ENCODE peak calls at places on chromosomes 3 and 15, in nine cellular contexts. J, H, I, M, X, N, R, D and E are unnamed samples.

GRCh38 chr3:132726341-132726823 is 4.2 kb upstream of the NPHP3 start:
- DNase-seq in D (no peak), R (no peak), N (no peak), H (no peak), I (no peak), X (peak; percentile 19), J (peak; percentile 19), M (no peak), E (no peak)

GRCh38 chr3:189458536-189458935 is 172.7 kb upstream of the TP63 start:
- DNase-seq in H (no peak), M (no peak), D (peak; percentile 33), N (no peak), I (no peak), J (peak; percentile 64), R (no peak), X (no peak), E (no peak)

GRCh38 chr3:18968120-18968519 is 180.2 kb upstream of the KCNH8 start:
- DNase-seq in I (no peak), M (no peak), X (no peak), N (no peak), D (no peak), R (no peak), J (no peak), H (no peak), E (no peak)

GRCh38 chr3:17730318-17730967 is 12.0 kb downstream of the TBC1D5 start:
- DNase-seq in R (no peak), M (no peak), N (peak; percentile 50), D (no peak), X (no peak), H (no peak), J (no peak), I (no peak), E (no peak)

GRCh38 chr15:62711691-62712454 is 330.7 kb upstream of the TPM1 start:
- DNase-seq in J (no peak), N (no peak), M (no peak), I (no peak), D (no peak), H (no peak), R (no peak), X (no peak), E (no peak)

GRCh38 chr3:74465652-74466415 is 148.6 kb downstream of the CNTN3 start:
- DNase-seq in R (no peak), M (no peak), H (no peak), X (no peak), I (no peak), J (no peak), N (no peak), D (no peak), E (no peak)

GRCh38 chr3:42535981-42536784 is 33.7 kb downstream of the VIPR1 start:
- DNase-seq in I (peak; percentile 65), X (peak; percentile 23), R (no peak), J (peak; percentile 50), M (no peak), N (peak; percentile 61), H (no peak), D (peak; percentile 36), E (no peak)

GRCh38 chr15:70199124-70199482 is 101.4 kb upstream of the TLE3 start:
- DNase-seq in N (no peak), D (no peak), I (no peak), M (no peak), H (no peak), R (no peak), X (no peak), J (peak; percentile 55), E (no peak)

GRCh38 chr15:90463381-90463780 is 66.3 kb upstream of the CRTC3 start:
- DNase-seq in N (no peak), H (no peak), M (no peak), R (no peak), I (no peak), D (no peak), X (peak; percentile 14), J (no peak), E (no peak)

GRCh38 chr3:27166888-27167287 is 202.3 kb downstream of the NEK10 start:
- DNase-seq in M (no peak), X (peak; percentile 3), J (peak; percentile 41), R (no peak), D (no peak), H (peak; percentile 29), I (no peak), N (no peak), E (no peak)

GRCh38 chr3:151347432-151347831 is 18.1 kb upstream of the P2RY13 start:
- DNase-seq in M (no peak), X (no peak), N (peak; percentile 23), R (peak; percentile 62), D (no peak), J (no peak), I (no peak), H (peak; percentile 48), E (no peak)

DNA sequence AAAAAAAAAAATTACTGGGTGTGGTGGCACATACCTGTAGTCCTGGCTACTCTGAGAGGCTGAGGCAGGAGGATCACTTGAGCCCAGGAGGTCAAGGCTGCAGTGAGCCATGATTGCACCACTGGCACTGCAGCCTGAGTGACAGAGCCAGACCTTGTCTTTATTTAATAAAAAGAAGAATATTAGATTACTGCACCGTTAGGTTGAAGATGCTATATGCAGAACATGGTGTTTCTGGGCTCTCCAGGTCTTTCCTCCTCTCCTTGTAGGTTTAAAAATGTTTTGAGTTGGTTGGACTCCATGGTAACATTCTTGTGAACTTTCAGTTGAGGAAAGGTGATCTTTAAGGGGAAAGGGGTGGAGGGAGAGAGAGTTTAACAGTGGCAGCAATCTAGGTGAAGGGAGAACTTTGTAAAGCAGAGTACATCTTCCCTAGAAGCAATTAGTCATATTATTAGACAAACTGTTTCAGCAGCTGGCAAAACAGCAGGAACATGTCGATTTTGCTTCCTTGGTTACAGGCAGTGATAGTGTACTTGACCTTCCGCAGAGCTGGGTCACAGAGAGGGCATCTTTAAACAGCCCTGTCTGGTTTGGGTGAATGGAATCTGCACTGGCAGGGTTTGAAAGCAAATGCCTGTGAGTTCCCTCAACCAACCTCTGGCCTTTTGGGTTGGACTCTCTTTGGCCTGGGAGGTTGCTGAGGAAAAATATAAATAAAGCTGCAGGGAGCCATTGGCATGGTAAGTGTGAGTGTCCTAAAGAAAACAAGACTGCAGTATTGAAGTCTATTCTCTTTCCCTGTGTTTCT is 42.8 kb downstream of the NR2C2 start:
- DNase-seq in H (no peak), N (no peak), R (no peak), I (no peak), D (no peak), M (no peak), J (peak; percentile 36), X (peak; percentile 12), E (no peak)
- TF ChIP-seq EP300 in H (no peak), N (no peak), R (no peak), I (no peak), D (no peak), M (no peak), J (no peak), X (no peak), E (no peak)

DNA sequence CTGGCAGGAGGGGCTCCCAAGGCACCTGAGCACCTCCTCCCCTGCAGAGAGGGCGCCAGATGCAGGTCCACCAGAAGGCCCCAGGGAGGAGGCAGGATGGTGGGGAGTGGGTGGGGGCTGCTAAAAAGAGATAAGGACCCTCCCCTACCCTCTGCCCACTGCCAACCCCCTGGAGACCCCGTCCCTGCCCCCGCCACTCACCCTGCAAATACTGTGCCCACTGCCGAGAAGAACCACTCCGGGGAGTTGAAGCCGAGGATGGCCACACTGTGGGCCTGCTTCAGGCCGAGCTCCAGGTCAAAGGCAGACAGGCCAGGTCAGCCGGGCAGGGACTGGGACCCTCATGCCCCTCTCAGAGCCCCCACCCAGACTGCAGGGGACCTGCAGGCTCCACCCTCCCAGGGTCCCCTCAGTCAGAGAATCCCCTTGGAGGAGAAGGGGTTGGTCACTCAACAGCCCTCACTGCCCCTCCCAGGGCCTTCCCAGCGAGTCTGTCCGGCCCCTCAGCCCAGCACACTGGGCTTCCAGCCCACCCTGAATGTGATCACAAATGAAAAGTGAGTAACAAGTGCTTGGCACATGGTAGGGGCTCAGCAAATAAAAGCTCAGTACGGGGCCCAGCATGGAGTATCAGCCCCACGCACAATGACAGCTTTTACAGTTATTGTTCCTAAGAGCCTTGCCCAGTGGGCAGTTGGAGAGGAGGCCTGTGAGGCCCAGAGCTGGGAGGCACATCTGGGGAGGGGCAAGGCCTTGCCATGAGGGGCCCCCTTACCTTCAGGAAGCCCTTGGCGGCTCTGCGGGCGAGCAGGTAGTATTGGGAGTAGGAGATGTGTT is 40.4 kb downstream of the ACSBG1 start:
- DNase-seq in N (no peak), X (no peak), H (no peak), M (no peak), I (peak; percentile 38), R (no peak), J (no peak), D (peak; percentile 17), E (no peak)
- TF ChIP-seq EP300 in N (no peak), X (no peak), H (no peak), M (no peak), I (no peak), R (no peak), J (no peak), D (no peak), E (no peak)

GRCh38 chr3:56976666-56977560 is 83.6 kb upstream of the SPATA12 start:
- DNase-seq in M (no peak), X (no peak), H (no peak), J (peak; percentile 82), I (no peak), R (peak; percentile 72), D (no peak), N (no peak), E (peak; percentile 81)
- TF ChIP-seq EP300 in M (no peak), X (no peak), H (no peak), J (no peak), I (no peak), R (no peak), D (no peak), N (no peak), E (peak; percentile 74)

GRCh38 chr3:45398167-45398566 is 9.8 kb downstream of the LARS2 start:
- DNase-seq in I (no peak), R (no peak), D (no peak), X (no peak), J (no peak), H (no peak), N (no peak), M (no peak), E (no peak)
- TF ChIP-seq EP300 in I (no peak), R (no peak), D (no peak), X (no peak), J (no peak), H (no peak), N (no peak), M (no peak), E (no peak)

DNA sequence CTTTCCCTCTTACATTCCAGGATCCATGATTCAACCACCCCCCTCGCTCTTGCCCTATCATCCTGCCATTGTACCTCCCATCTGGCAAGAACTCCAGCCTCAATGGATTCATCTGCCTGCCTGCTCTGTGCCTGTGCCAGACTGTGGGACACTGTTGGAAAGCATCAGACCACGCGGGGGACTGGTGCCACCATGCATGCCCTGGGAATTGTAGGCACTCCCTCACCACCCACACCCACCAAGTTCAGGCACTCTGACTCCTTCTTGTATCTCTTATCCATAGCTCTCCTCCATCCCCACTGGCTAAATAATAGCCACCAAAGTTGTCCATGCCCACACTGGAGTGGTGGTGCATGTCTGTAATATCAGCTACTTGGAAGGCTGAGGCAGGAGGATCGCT is 143.8 kb downstream of the TPRA1 start:
- DNase-seq in X (no peak), H (no peak), I (no peak), M (no peak), J (no peak), D (no peak), N (no peak), R (peak; percentile 40), E (no peak)
- TF ChIP-seq EP300 in X (no peak), H (no peak), I (no peak), M (no peak), J (no peak), D (no peak), N (no peak), R (no peak), E (no peak)